ENCODE peak calls at places on chromosome 21, in eight cellular contexts. V, D, E, Y, R, P, J and K are unnamed samples. For H3K4me1, the result is how much of the 10 kb centered on the place peaks cover.

GRCh38 chr21:31335957-31336738 is 7.9 kb downstream of the TIAM1 start:
- DNase-seq in V (no peak), D (peak), E (peak), Y (no peak), R (peak), P (no peak), J (no peak), K (peak)

GRCh38 chr21:39847877-39848276 is 19.4 kb upstream of the PCP4 start:
- DNase-seq in V (no peak), D (no peak), E (no peak), Y (no peak), R (no peak), P (no peak), J (no peak), K (no peak)

GRCh38 chr21:46212721-46213484 is 15.7 kb downstream of the LSS start:
- DNase-seq in V (no peak), D (no peak), E (no peak), Y (peak), R (no peak), P (no peak), J (no peak), K (no peak)

GRCh38 chr21:31284797-31285397 is 59.2 kb downstream of the TIAM1 start:
- DNase-seq in V (no peak), D (peak), E (no peak), Y (no peak), R (no peak), P (no peak), J (no peak), K (no peak)

GRCh38 chr21:31682625-31683024 is 23.1 kb downstream of the SOD1 start:
- DNase-seq in V (no peak), D (no peak), E (no peak), Y (no peak), R (no peak), P (no peak), J (no peak), K (peak)

GRCh38 chr21:44093761-44094160 is 13.4 kb upstream of the PWP2 start:
- DNase-seq in V (no peak), D (no peak), E (no peak), Y (no peak), R (no peak), P (no peak), J (no peak), K (no peak)

GRCh38 chr21:36550761-36551160 is 70.8 kb upstream of the CLDN14 start:
- DNase-seq in V (no peak), D (no peak), E (no peak), Y (no peak), R (no peak), P (no peak), J (no peak), K (no peak)

GRCh38 chr21:14530574-14530973 is 15.5 kb downstream of the SAMSN1 start:
- DNase-seq in V (no peak), D (no peak), E (no peak), Y (no peak), R (no peak), P (no peak), J (no peak), K (no peak)

GRCh38 chr21:45545691-45546531 is 3.7 kb upstream of the SLC19A1 start:
- DNase-seq in V (no peak), D (no peak), E (peak), Y (peak), R (no peak), P (no peak), J (no peak), K (no peak)

GRCh38 chr21:35309316-35309715 is 260.2 kb upstream of the RUNX1 start:
- DNase-seq in V (no peak), D (peak), E (no peak), Y (no peak), R (no peak), P (no peak), J (no peak), K (no peak)

DNA sequence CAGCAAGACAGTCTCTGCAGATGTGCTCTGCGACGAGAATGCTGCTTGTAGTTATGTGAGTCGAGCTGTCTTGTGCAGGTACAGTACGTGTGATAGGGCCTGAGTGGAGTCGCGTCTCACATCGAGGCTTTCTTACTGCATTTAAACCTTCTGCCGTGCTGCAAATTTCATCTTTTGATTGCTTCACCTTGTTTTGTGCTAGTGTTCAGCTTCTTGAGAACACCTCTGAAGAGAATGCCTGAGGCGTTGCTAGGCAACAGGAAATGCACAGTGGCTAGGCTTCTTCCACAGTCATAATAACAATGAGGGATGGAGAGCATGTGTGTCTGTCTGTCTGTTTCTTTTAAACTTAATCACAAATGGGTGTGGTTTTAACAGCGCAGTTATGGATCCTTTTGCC is 52.9 kb downstream of the MRPS6 start:
- DNase-seq in V (no peak), D (peak), E (no peak), Y (no peak), R (peak), P (no peak), J (peak), K (no peak)
- H3K4me1 ChIP-seq in V (under half), D (under half), E (under half), Y (under half), R (under half), P (under half), J (half or more), K (under half)

DNA sequence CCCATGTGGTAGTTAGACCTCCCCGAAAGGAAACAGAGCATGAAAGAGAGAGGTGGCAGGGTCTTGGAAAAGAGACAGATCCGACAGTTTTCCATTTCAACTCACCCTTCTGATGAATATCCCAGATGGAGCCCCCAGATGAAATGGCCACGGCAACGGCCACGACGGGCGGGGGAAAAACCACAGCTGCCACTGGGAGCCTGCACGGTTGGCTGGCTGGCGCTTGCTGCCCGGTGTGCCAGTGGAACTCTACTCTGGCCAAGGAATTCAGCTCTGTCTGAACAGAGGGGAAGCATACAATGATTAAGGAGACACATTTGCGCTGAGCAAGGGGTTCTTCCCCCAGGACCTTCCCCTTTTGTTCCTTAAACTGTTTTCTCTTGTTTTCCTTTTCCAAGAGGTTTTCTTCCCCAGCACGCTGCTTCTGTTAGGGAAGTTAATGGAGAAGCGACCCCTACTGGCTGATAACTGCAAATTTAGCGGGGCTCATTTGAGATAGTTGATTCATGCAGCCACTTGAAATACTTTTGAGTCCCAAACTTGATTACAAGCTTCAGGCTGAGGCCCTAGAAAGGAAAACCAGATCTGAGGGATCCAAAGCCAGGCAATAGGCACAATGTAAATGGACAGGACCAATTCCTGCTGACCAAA is 1122.5 kb downstream of the NCAM2 start:
- DNase-seq in V (no peak), D (peak), E (no peak), Y (no peak), R (peak), P (peak), J (peak), K (peak)
- H3K4me1 ChIP-seq in V (under half), D (under half), E (under half), Y (under half), R (under half), P (under half), J (under half), K (under half)

DNA sequence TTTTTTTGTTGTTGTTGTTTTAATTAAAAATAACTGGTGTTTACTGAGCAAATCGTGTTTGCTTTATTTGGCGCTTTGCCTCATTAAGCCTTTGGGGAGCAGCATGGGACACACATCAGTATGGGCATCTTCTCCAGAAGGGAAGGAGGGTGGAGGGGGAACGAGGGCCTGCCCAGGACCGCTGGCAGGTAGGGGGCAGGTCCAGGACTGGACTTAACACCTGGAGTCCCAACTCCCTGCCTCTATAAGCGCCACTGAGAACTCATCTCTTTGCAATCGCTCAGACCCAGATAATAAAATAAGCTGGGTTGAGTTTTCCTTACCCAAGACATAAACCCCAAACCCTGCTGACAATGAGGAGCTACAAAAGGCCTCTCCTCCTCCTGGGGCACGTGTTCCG is 15.1 kb downstream of the ABCG1 start:
- DNase-seq in V (no peak), D (no peak), E (no peak), Y (peak), R (no peak), P (no peak), J (peak), K (no peak)
- H3K4me1 ChIP-seq in V (under half), D (under half), E (under half), Y (under half), R (under half), P (under half), J (under half), K (under half)

GRCh38 chr21:25103500-25104207 is 503.6 kb downstream of the MRPL39 start:
- DNase-seq in V (no peak), D (peak), E (no peak), Y (no peak), R (no peak), P (no peak), J (no peak), K (no peak)
- H3K4me1 ChIP-seq in V (under half), D (under half), E (under half), Y (under half), R (under half), P (under half), J (under half), K (under half)